ENCODE peak calls at places on chromosomes 11 and 22, in six cellular contexts. C, K, Z, Q, A and M are unnamed samples.

GRCh38 chr11:11486423-11486822 is 133.4 kb upstream of the CSNK2A3 start:
- DNase-seq in K (no peak), Q (no peak), A (no peak), C (no peak), Z (no peak), M (no peak)

GRCh38 chr22:48586799-48587185 is 1240.9 kb downstream of the BRD1 start:
- DNase-seq in Z (no peak), A (no peak), C (no peak), K (no peak), Q (no peak), M (no peak)

GRCh38 chr22:21815958-21816357 is 51.5 kb downstream of the MAPK1 start:
- DNase-seq in K (no peak), Q (no peak), A (no peak), Z (no peak), C (no peak), M (no peak)

GRCh38 chr11:121112498-121113455 is 11.7 kb downstream of the TECTA start:
- DNase-seq in Q (peak), Z (peak), K (peak), A (peak), C (peak), M (peak)

GRCh38 chr22:25845985-25846745 is 104.2 kb downstream of the MYO18B start:
- DNase-seq in C (no peak), Q (no peak), K (no peak), A (peak), Z (no peak), M (no peak)

GRCh38 chr11:37613031-37613430 is 1015.0 kb upstream of the RAG2 start:
- DNase-seq in Q (no peak), A (no peak), Z (no peak), C (no peak), K (no peak), M (peak)

GRCh38 chr22:38120359-38121110 is 10.1 kb upstream of the BAIAP2L2 start:
- DNase-seq in A (no peak), Z (no peak), C (no peak), Q (no peak), K (no peak), M (no peak)

GRCh38 chr11:66317766-66318575 is 1.1 kb upstream of the CD248 start:
- DNase-seq in A (peak), C (peak), Z (no peak), Q (peak), K (peak), M (peak)

GRCh38 chr22:21866821-21867527 is 471 bp downstream of the MAPK1 start:
- DNase-seq in Z (no peak), K (peak), C (peak), A (peak), Q (peak), M (peak)